ENCODE peak calls at places on chromosomes 5 and 9, in ten cellular contexts. Z is Right ventricle myocardium superior; M is activated CD8-positive, alpha-beta T cell treated with anti-CD3 and anti-CD28 coated beads for 36 hours; B is CD4-positive, alpha-beta T cell; G is left cardiac atrium; Y is heart left ventricle; K is effector memory CD8-positive, alpha-beta T cell; H is left ventricle myocardium superior; V is esophagus mucosa; R is body of pancreas. W is an unnamed sample.

GRCh38 chr5:99035942-99036341 is 107.1 kb upstream of the CHD1 start:
- ATAC-seq in V (no peak), R (no peak), B (no peak), Z (no peak), K (no peak), G (no peak), M (no peak), Y (no peak), H (no peak), W (no peak)

GRCh38 chr5:141668601-141669265 is 13.3 kb downstream of the ARAP3 start:
- ATAC-seq in H (no peak), G (no peak), R (no peak), V (no peak), Z (no peak), M (no peak), Y (no peak), B (no peak), K (no peak), W (no peak)

GRCh38 chr9:21081451-21081850 is 3.7 kb upstream of the IFNB1 start:
- ATAC-seq in K (no peak), G (no peak), B (no peak), Y (no peak), R (no peak), M (no peak), V (no peak), H (no peak), Z (no peak), W (no peak)

GRCh38 chr9:77789891-77790290 is 141.8 kb upstream of the GNA14 start:
- ATAC-seq in K (no peak), H (no peak), V (no peak), B (no peak), R (no peak), Y (no peak), Z (no peak), G (no peak), M (no peak), W (no peak)

GRCh38 chr9:81776390-81776789 is 87.0 kb upstream of the TLE1 start:
- ATAC-seq in K (no peak), Y (no peak), H (no peak), G (no peak), B (no peak), R (no peak), Z (no peak), M (no peak), V (no peak), W (no peak)

GRCh38 chr5:56565693-56566092 is 249.7 kb upstream of the MAP3K1 start:
- ATAC-seq in H (peak), R (no peak), M (no peak), Z (peak), B (no peak), G (peak), K (peak), V (peak), Y (peak), W (peak)

GRCh38 chr5:126998201-126998631 is 32.1 kb downstream of the MARCHF3 start:
- ATAC-seq in G (peak), R (no peak), K (no peak), V (no peak), M (no peak), H (peak), B (no peak), Z (peak), Y (peak), W (no peak)

GRCh38 chr9:125361837-125362531 is 100.4 kb downstream of the GAPVD1 start:
- ATAC-seq in Y (no peak), H (no peak), B (peak), K (no peak), M (peak), G (no peak), Z (no peak), V (peak), R (no peak), W (no peak)

GRCh38 chr9:13033959-13034695 is 245.4 kb downstream of the MPDZ start:
- ATAC-seq in Z (peak), G (peak), Y (peak), M (no peak), V (peak), B (no peak), H (peak), K (no peak), R (peak), W (peak)

GRCh38 chr5:152221721-152222629 is 183.1 kb downstream of the NMUR2 start:
- ATAC-seq in G (no peak), H (peak), M (no peak), K (no peak), B (no peak), R (peak), Z (peak), V (no peak), Y (peak), W (no peak)

GRCh38 chr9:6328103-6328502 is at the start of gene TPD52L3:
- ATAC-seq in M (no peak), Y (no peak), Z (no peak), V (no peak), K (no peak), G (no peak), R (no peak), B (no peak), H (no peak), W (no peak)

GRCh38 chr9:105338308-105338707 is 93.9 kb downstream of the SLC44A1 start:
- ATAC-seq in B (no peak), V (no peak), M (no peak), Y (no peak), H (no peak), K (no peak), R (no peak), G (no peak), Z (no peak), W (no peak)

GRCh38 chr5:149392718-149393117 is 13.6 kb upstream of the IL17B start:
- ATAC-seq in H (no peak), G (no peak), K (no peak), B (no peak), R (no peak), M (peak), V (peak), Z (no peak), Y (no peak), W (no peak)

GRCh38 chr9:38263534-38263933 is 129.0 kb upstream of the ALDH1B1 start:
- ATAC-seq in B (no peak), H (no peak), V (no peak), M (no peak), G (no peak), Z (no peak), Y (no peak), K (no peak), R (no peak), W (no peak)

GRCh38 chr9:121651295-121652036 is at the start of gene DAB2IP:
- ATAC-seq in Z (peak), M (peak), B (no peak), K (peak), V (peak), Y (peak), G (peak), H (peak), R (peak), W (peak)

GRCh38 chr9:26801772-26802171 is 90.8 kb downstream of the CAAP1 start:
- ATAC-seq in V (no peak), Y (no peak), R (no peak), Z (no peak), G (no peak), M (no peak), H (no peak), B (no peak), K (no peak), W (no peak)

GRCh38 chr9:90808890-90809685 is 7.5 kb downstream of the SYK start:
- ATAC-seq in G (no peak), K (peak), R (no peak), B (no peak), V (no peak), Z (peak), H (peak), M (no peak), Y (peak), W (no peak)

GRCh38 chr9:20319641-20320337 is 302.5 kb downstream of the MLLT3 start:
- ATAC-seq in B (no peak), Y (peak), H (peak), M (peak), K (peak), G (no peak), R (peak), V (peak), Z (no peak), W (no peak)

GRCh38 chr5:158679221-158679641 is 420.5 kb downstream of the EBF1 start:
- ATAC-seq in R (no peak), K (no peak), M (no peak), G (no peak), Z (no peak), V (no peak), H (peak), Y (no peak), B (no peak), W (no peak)

GRCh38 chr9:86315088-86315487 is 32.8 kb upstream of the ISCA1 start:
- ATAC-seq in B (no peak), M (no peak), K (no peak), Y (no peak), H (no peak), Z (no peak), R (no peak), V (no peak), G (no peak), W (no peak)